ENCODE peak calls at places on chromosomes 7 and 10, in four cellular contexts. P is H1, B is IMR-90, Q is mammary epithelial cell. L is an unnamed sample.

GRCh38 chr7:103129702-103130557 is 19.0 kb downstream of the NAPEPLD start:
- DNase-seq in P (no peak), B (no peak), Q (no peak), L (no peak)

GRCh38 chr10:10367277-10367676 is 650.4 kb upstream of the CELF2 start:
- DNase-seq in P (no peak), B (no peak), Q (no peak), L (no peak)

GRCh38 chr7:22726849-22727792 is at the start of gene IL6:
- DNase-seq in P (peak; percentile 69), B (peak; percentile 97), Q (peak; percentile 84), L (peak; percentile 92)

GRCh38 chr7:46146454-46147255 is 225.6 kb upstream of the IGFBP3 start:
- DNase-seq in P (no peak), B (peak; percentile 70), Q (no peak), L (peak; percentile 67)

GRCh38 chr7:29946428-29947186 is 43.0 kb downstream of the SCRN1 start:
- DNase-seq in P (peak; percentile 54), B (no peak), Q (no peak), L (peak; percentile 52)

GRCh38 chr7:106057962-106058901 is 53.9 kb downstream of the SYPL1 start:
- DNase-seq in P (no peak), B (no peak), Q (peak; percentile 88), L (peak; percentile 93)

GRCh38 chr7:125526958-125527357 is 597.3 kb upstream of the POT1 start:
- DNase-seq in P (no peak), B (no peak), Q (no peak), L (no peak)

GRCh38 chr10:67520924-67521520 is 175.0 kb downstream of the CTNNA3 start:
- DNase-seq in P (peak; percentile 51), B (peak; percentile 72), Q (peak; percentile 42), L (peak; percentile 94)

GRCh38 chr7:91082854-91083495 is 181.3 kb upstream of the FZD1 start:
- DNase-seq in P (no peak), B (peak; percentile 62), Q (no peak), L (peak; percentile 41)

GRCh38 chr7:19982841-19983835 is 209.7 kb upstream of the TMEM196 start:
- DNase-seq in P (peak; percentile 65), B (peak; percentile 77), Q (peak; percentile 45), L (peak; percentile 69)

GRCh38 chr10:60466267-60467201 is 76.9 kb upstream of the ANK3 start:
- DNase-seq in P (no peak), B (peak; percentile 71), Q (no peak), L (peak; percentile 99)

GRCh38 chr10:44983066-44983894 is 4.7 kb upstream of the DEPP1 start:
- DNase-seq in P (no peak), B (no peak), Q (no peak), L (no peak)

GRCh38 chr7:70092314-70093303 is 494.3 kb downstream of the AUTS2 start:
- DNase-seq in P (no peak), B (peak; percentile 0), Q (no peak), L (no peak)

GRCh38 chr7:88759216-88759955 is at the start of gene ZNF804B:
- DNase-seq in P (peak; percentile 75), B (no peak), Q (no peak), L (no peak)

GRCh38 chr7:88758355-88759215 is 915 bp upstream of the ZNF804B start:
- DNase-seq in P (peak; percentile 50), B (no peak), Q (no peak), L (peak; percentile 6)

GRCh38 chr7:88759956-88760515 is 536 bp downstream of the ZNF804B start:
- DNase-seq in P (no peak), B (no peak), Q (no peak), L (no peak)

GRCh38 chr7:88757371-88757770 is 2.1 kb upstream of the ZNF804B start:
- DNase-seq in P (no peak), B (no peak), Q (no peak), L (no peak)

GRCh38 chr7:88756806-88757205 is 2.7 kb upstream of the ZNF804B start:
- DNase-seq in P (no peak), B (no peak), Q (no peak), L (no peak)
- H3K27ac ChIP-seq in P (no peak overlapping the region), B (no peak overlapping the region), Q (no peak overlapping the region), L (no peak overlapping the region)

GRCh38 chr10:104683567-104683966 is 42.5 kb downstream of the SORCS3 start:
- DNase-seq in P (peak; percentile 8), B (no peak), Q (no peak), L (no peak)

GRCh38 chr10:104680467-104681401 is 39.6 kb downstream of the SORCS3 start:
- DNase-seq in P (peak; percentile 76), B (no peak), Q (no peak), L (no peak)

GRCh38 chr10:104678658-104679057 is 37.6 kb downstream of the SORCS3 start:
- DNase-seq in P (no peak), B (no peak), Q (no peak), L (no peak)

GRCh38 chr10:104686829-104687228 is 45.7 kb downstream of the SORCS3 start:
- DNase-seq in P (peak; percentile 1), B (no peak), Q (no peak), L (no peak)

DNA sequence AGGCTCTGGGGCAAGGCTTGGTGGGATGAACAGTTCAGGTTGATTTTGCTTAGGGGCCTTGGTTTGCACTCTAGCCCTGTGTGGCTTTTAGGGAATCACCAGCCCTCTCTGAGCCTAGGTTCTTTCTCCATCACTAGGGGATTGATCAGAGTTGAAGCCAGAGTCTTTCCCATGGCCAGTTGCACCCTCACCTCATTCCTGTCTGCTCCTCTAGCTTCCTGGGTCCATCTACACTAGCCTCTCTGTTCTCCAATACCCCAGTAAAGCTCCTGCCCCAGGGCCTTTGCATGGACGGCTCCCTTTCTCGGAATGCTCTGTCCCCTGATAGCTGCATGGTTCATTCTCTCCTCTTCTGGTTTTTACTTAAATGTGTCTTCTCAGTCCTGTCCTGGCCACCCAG is 40.4 kb downstream of the SORCS3 start:
- DNase-seq in P (no peak), B (no peak), Q (no peak), L (no peak)
- H3K4me2 ChIP-seq in P (peak overlapping the region; percentile 92), B (no peak overlapping the region), Q (no peak overlapping the region), L (no peak overlapping the region)

GRCh38 chr7:1931248-1931950 is 261.3 kb downstream of the ELFN1 start:
- DNase-seq in P (no peak), B (peak; percentile 39), Q (no peak), L (peak; percentile 4)
- H3K27ac ChIP-seq in P (no peak overlapping the region), B (no peak overlapping the region), Q (no peak overlapping the region), L (no peak overlapping the region)

GRCh38 chr7:65304175-65304574 is 69.5 kb upstream of the ZNF92 start:
- DNase-seq in P (no peak), B (no peak), Q (no peak), L (no peak)
- H3K4me2 ChIP-seq in P (no peak overlapping the region), B (no peak overlapping the region), Q (no peak overlapping the region), L (no peak overlapping the region)

DNA sequence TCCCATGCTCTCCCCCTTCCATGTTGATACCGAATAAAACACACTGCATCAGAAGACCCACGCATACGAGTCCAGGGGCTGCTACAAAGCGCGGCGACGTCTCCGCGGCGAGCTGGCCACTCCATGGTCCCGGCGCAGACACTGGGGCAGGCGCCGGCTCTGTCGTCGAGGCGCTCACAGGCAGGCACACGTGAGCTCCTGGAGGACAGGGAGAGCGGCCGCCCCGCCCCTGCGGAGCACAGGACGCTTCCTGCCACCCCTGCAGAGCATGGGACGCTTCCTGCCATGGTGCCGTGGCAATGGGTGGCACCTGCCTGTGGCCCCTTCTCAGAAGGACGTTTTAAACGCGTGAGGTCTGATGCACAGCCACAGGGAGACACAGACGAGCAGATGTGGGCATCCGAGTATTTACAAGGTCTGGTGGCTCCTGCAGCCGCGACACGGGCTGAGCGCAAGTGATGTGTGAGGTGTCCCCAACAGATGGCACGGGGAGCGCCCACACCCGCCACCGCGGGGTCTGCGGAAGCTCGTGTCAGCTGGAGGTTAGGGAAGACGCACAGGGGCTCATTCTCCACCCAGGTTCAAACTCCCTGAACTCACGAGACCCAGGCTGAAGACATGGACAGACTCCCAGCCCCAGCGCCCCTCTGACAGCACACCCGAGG is 21.4 kb upstream of the GPR146 start:
- DNase-seq in P (no peak), B (no peak), Q (no peak), L (no peak)
- H3K27ac ChIP-seq in P (no peak overlapping the region), B (no peak overlapping the region), Q (no peak overlapping the region), L (no peak overlapping the region)

GRCh38 chr10:121041499-121041898 is 190.3 kb downstream of the WDR11 start:
- DNase-seq in P (no peak), B (no peak), Q (no peak), L (no peak)
- H3K4me2 ChIP-seq in P (no peak overlapping the region), B (no peak overlapping the region), Q (no peak overlapping the region), L (no peak overlapping the region)

GRCh38 chr7:47785923-47786556 is 162.2 kb downstream of the PKD1L1 start:
- DNase-seq in P (no peak), B (no peak), Q (no peak), L (no peak)

GRCh38 chr7:47783456-47784240 is 164.6 kb downstream of the PKD1L1 start:
- DNase-seq in P (no peak), B (peak; percentile 98), Q (peak; percentile 90), L (peak; percentile 93)

GRCh38 chr7:47786557-47787248 is 161.6 kb downstream of the PKD1L1 start:
- DNase-seq in P (peak; percentile 49), B (peak; percentile 99), Q (peak; percentile 99), L (peak; percentile 98)

GRCh38 chr7:47788083-47788482 is 160.2 kb downstream of the PKD1L1 start:
- DNase-seq in P (no peak), B (no peak), Q (no peak), L (no peak)

GRCh38 chr7:47787249-47788069 is 160.8 kb downstream of the PKD1L1 start:
- DNase-seq in P (no peak), B (peak; percentile 54), Q (no peak), L (no peak)
- H3K27ac ChIP-seq in P (no peak overlapping the region), B (peak overlapping the region; percentile 82), Q (peak overlapping the region; percentile 98), L (peak overlapping the region; percentile 95)

DNA sequence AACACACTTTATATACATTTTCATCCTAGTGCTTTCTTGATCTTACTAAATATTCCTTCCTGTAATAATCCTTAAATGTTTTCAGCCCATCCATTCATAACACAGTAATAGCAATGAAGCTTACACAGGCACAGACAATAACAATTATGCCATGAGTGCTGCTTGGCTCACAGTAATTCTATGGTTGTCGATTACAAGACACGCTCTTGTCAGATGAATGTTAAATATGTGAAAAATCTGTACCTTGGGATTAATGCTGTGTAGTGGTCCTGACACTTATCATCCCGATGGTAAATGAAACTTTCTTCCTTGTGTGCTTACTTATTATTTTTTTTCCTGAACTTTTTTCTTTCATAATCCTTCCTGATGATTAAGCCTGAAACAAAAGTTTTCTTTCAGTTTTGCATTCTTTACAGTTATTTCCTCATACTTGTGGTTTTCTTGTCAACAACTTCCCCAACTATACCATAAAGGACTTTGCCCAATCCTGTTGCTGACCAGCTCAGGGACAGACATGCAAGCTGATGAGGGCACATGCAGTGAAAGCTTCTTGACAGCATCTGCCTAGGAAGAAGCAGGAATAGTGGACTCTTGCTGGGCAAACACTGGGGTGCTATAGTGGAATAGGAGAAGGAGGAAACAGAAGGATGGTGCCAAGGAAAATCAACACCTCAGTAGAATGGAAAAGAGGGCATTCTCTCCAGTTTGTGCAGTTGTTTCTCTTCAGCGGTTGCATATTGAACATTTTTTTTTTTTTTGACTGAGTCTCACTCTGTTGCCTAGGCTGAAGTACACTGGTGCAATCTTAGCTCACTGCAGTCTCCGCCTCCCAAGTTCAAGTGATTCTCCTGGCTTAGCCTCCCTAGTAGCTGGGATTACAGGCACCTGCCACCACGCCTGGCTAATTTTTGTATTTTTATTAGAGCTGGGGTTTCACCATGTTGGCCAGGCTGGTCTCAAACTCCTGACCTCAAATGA is 6.7 kb upstream of the MGAM2 start:
- DNase-seq in P (no peak), B (no peak), Q (peak; percentile 56), L (peak; percentile 69)
- H3K4me2 ChIP-seq in P (no peak overlapping the region), B (no peak overlapping the region), Q (peak overlapping the region; percentile 54), L (peak overlapping the region; percentile 68)

L was measured in PC-3.